ENCODE peak calls at places on chromosomes 3 and 15, in four cellular contexts. One of them, this sample, is unnamed.

GRCh38 chr3:34020761-34021635 is 222.6 kb downstream of the PDCD6IP start:
- DNase-seq in astrocyte: no peak
- DNase-seq in BE2C: no peak
- DNase-seq in cardiac fibroblast: no peak
- DNase-seq in this sample: no peak

GRCh38 chr15:41585140-41586047 is 26.4 kb downstream of the TYRO3 start:
- DNase-seq in BE2C: peak
- DNase-seq in cardiac fibroblast: peak
- DNase-seq in astrocyte: peak
- DNase-seq in this sample: peak

GRCh38 chr15:81337713-81338157 is 13.8 kb upstream of the STARD5 start:
- DNase-seq in astrocyte: peak
- DNase-seq in BE2C: no peak
- DNase-seq in cardiac fibroblast: peak
- DNase-seq in this sample: no peak

GRCh38 chr3:175743733-175744400 is 884.7 kb downstream of the NAALADL2 start:
- DNase-seq in cardiac fibroblast: peak
- DNase-seq in astrocyte: peak
- DNase-seq in BE2C: no peak
- DNase-seq in this sample: no peak

GRCh38 chr15:80072285-80072684 is 12.8 kb downstream of the ZFAND6 start:
- DNase-seq in cardiac fibroblast: peak
- DNase-seq in astrocyte: peak
- DNase-seq in BE2C: peak
- DNase-seq in this sample: no peak

GRCh38 chr3:123732447-123732846 is 147.6 kb upstream of the HACD2 start:
- DNase-seq in cardiac fibroblast: no peak
- DNase-seq in BE2C: no peak
- DNase-seq in astrocyte: peak
- DNase-seq in this sample: no peak

GRCh38 chr15:39171944-39172368 is 408.9 kb upstream of the THBS1 start:
- DNase-seq in cardiac fibroblast: peak
- DNase-seq in astrocyte: peak
- DNase-seq in BE2C: peak
- DNase-seq in this sample: no peak

GRCh38 chr3:40324621-40325020 is 15.1 kb downstream of the EIF1B start:
- DNase-seq in astrocyte: no peak
- DNase-seq in cardiac fibroblast: no peak
- DNase-seq in BE2C: no peak
- DNase-seq in this sample: no peak

GRCh38 chr3:143563786-143564185 is 284.5 kb downstream of the SLC9A9 start:
- DNase-seq in cardiac fibroblast: no peak
- DNase-seq in astrocyte: no peak
- DNase-seq in BE2C: no peak
- DNase-seq in this sample: no peak

GRCh38 chr3:57727096-57727495 is 29.0 kb upstream of the SLMAP start:
- DNase-seq in cardiac fibroblast: no peak
- DNase-seq in astrocyte: no peak
- DNase-seq in BE2C: no peak
- DNase-seq in this sample: no peak

GRCh38 chr15:60912984-60913697 is 316.0 kb downstream of the RORA start:
- DNase-seq in astrocyte: no peak
- DNase-seq in cardiac fibroblast: peak
- DNase-seq in BE2C: no peak
- DNase-seq in this sample: no peak

GRCh38 chr3:49493901-49494300 is 23.8 kb downstream of the DAG1 start:
- DNase-seq in BE2C: no peak
- DNase-seq in astrocyte: peak
- DNase-seq in cardiac fibroblast: peak
- DNase-seq in this sample: no peak

GRCh38 chr3:172467170-172467824 is 19.0 kb upstream of the GHSR start:
- DNase-seq in astrocyte: peak
- DNase-seq in cardiac fibroblast: peak
- DNase-seq in BE2C: peak
- DNase-seq in this sample: no peak

GRCh38 chr3:149245738-149246451 is 24.3 kb upstream of the CP start:
- DNase-seq in BE2C: no peak
- DNase-seq in cardiac fibroblast: peak
- DNase-seq in astrocyte: peak
- DNase-seq in this sample: no peak

GRCh38 chr3:51686512-51687215 is 15.6 kb downstream of the TEX264 start:
- DNase-seq in BE2C: no peak
- DNase-seq in astrocyte: peak
- DNase-seq in cardiac fibroblast: peak
- DNase-seq in this sample: no peak

GRCh38 chr3:100975714-100976113 is 17.5 kb downstream of the ABI3BP start:
- DNase-seq in astrocyte: no peak
- DNase-seq in BE2C: no peak
- DNase-seq in cardiac fibroblast: no peak
- DNase-seq in this sample: no peak

GRCh38 chr15:69751575-69751974 is 299.0 kb downstream of the RPLP1 start:
- DNase-seq in cardiac fibroblast: no peak
- DNase-seq in BE2C: no peak
- DNase-seq in astrocyte: peak
- DNase-seq in this sample: no peak

GRCh38 chr3:8622873-8623725 is 21.5 kb downstream of the SSUH2 start:
- DNase-seq in astrocyte: peak
- DNase-seq in BE2C: peak
- DNase-seq in cardiac fibroblast: peak
- DNase-seq in this sample: peak

GRCh38 chr15:42133356-42133755 is 23.1 kb downstream of the PLA2G4F start:
- DNase-seq in BE2C: no peak
- DNase-seq in astrocyte: no peak
- DNase-seq in cardiac fibroblast: no peak
- DNase-seq in this sample: no peak

DNA sequence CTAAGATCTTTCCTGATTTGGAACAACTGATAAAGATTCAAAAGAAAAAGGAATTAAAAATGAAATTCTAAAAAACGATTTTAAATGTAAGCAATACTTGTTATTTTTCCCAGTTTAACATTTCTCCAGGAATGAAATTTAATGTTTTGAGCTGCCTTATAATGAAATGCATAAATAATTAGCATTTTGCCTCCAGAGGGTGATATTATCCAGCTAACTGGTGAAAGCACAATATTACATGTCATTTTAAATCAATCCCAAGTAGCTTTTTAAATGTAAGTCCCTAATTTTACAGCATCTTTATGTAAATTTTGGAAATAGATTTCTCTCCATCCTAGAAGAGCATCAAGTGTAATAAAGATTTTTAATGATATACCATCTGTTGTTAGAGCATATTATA is 139.1 kb upstream of the P2RY1 start:
- DNase-seq in cardiac fibroblast: no peak
- DNase-seq in BE2C: no peak
- DNase-seq in astrocyte: no peak
- DNase-seq in this sample: no peak
- TF ChIP-seq CTCF in cardiac fibroblast: no peak
- TF ChIP-seq CTCF in BE2C: no peak
- TF ChIP-seq CTCF in astrocyte: no peak
- TF ChIP-seq CTCF in this sample: no peak

GRCh38 chr15:52464040-52464439 is 64.6 kb downstream of the MYO5A start:
- DNase-seq in BE2C: no peak
- DNase-seq in astrocyte: no peak
- DNase-seq in cardiac fibroblast: no peak
- DNase-seq in this sample: no peak

GRCh38 chr15:52463638-52464037 is 65.0 kb downstream of the MYO5A start:
- DNase-seq in astrocyte: no peak
- DNase-seq in cardiac fibroblast: no peak
- DNase-seq in BE2C: no peak
- DNase-seq in this sample: no peak

GRCh38 chr15:52464478-52464877 is 64.2 kb downstream of the MYO5A start:
- DNase-seq in BE2C: no peak
- DNase-seq in astrocyte: no peak
- DNase-seq in cardiac fibroblast: no peak
- DNase-seq in this sample: no peak

GRCh38 chr15:52466716-52467115 is 62.0 kb downstream of the MYO5A start:
- DNase-seq in BE2C: no peak
- DNase-seq in astrocyte: no peak
- DNase-seq in cardiac fibroblast: no peak
- DNase-seq in this sample: no peak

DNA sequence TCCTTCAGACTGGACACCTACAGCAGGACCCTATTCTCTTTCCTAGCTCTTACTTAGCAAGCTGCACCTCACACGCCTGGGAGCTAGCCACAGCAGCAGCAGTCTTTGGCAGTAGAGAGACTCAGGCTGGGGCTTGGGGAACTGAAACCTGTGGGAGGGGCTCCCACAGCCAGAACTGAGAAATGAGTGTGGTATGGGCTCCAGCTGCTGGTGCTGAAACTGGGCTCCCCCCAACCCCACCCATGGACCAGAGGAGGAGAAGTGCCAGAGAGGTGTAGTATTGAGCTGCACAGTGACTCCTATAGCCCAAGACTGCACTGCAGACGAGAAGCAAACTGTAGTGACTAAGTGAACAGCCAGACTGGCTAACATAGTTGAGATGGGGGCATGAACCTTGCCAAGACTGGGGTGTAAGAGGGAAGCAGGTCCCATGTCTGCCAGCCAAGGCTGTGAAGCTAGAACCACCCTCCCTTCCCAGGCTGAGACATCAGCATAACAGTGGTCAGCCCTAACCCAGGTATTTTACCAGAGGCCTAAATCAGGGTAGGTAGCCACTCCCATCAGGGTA is 62.5 kb downstream of the MYO5A start:
- DNase-seq in cardiac fibroblast: no peak
- DNase-seq in astrocyte: no peak
- DNase-seq in BE2C: no peak
- DNase-seq in this sample: no peak
- TF ChIP-seq CTCF in cardiac fibroblast: no peak
- TF ChIP-seq CTCF in astrocyte: no peak
- TF ChIP-seq CTCF in BE2C: no peak
- TF ChIP-seq CTCF in this sample: no peak

GRCh38 chr3:150531775-150532174 is 14.5 kb downstream of the SERP1 start:
- DNase-seq in BE2C: no peak
- DNase-seq in astrocyte: no peak
- DNase-seq in cardiac fibroblast: no peak
- DNase-seq in this sample: no peak

GRCh38 chr3:150523538-150523937 is 22.8 kb downstream of the SERP1 start:
- DNase-seq in BE2C: no peak
- DNase-seq in cardiac fibroblast: no peak
- DNase-seq in astrocyte: no peak
- DNase-seq in this sample: no peak

GRCh38 chr3:150528359-150528797 is 17.9 kb downstream of the SERP1 start:
- DNase-seq in cardiac fibroblast: peak
- DNase-seq in astrocyte: no peak
- DNase-seq in BE2C: no peak
- DNase-seq in this sample: no peak
- TF ChIP-seq CTCF in cardiac fibroblast: peak
- TF ChIP-seq CTCF in astrocyte: peak
- TF ChIP-seq CTCF in BE2C: peak
- TF ChIP-seq CTCF in this sample: peak

DNA sequence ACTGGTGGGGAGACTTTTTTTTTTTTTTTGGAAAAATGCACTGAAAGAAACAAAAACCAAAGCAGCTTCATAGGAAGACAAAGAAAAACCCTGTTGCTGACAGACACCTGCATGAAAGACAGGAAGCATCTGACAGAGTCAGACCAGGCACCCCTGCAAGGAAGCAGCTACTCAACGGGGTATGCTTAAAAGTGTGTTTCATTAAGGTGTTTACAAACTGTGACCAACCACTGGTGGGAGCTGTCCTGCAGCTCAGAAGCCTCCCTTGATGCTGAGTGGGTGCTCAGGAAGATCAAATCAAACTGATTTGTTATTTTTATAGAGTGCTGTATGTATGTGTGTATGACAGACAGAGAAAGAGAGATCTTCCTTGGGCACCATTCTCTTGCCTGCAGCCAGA is 34.7 kb upstream of the AGBL1 start:
- DNase-seq in cardiac fibroblast: no peak
- DNase-seq in BE2C: no peak
- DNase-seq in astrocyte: no peak
- DNase-seq in this sample: no peak
- TF ChIP-seq CTCF in cardiac fibroblast: no peak
- TF ChIP-seq CTCF in BE2C: no peak
- TF ChIP-seq CTCF in astrocyte: no peak
- TF ChIP-seq CTCF in this sample: no peak

This sample was measured in glutamatergic neuron.